ENCODE peak calls at places on chromosomes 5 and 9, in eight cellular contexts. C is HCT116, E is ovary, D is gastrocnemius medialis, X is NB4, I is body of pancreas, Y is lower leg skin, O is A549. L is an unnamed sample.

GRCh38 chr5:159972538-159973362 is 36.2 kb upstream of the TTC1 start:
- DNase-seq in C (no peak), E (no peak), D (no peak), X (no peak), I (no peak), Y (peak; percentile 80), O (no peak), L (no peak)

GRCh38 chr9:83617299-83617698 is 5.6 kb upstream of the IDNK start:
- DNase-seq in C (no peak), E (no peak), D (no peak), X (no peak), I (no peak), Y (no peak), O (no peak), L (no peak)

GRCh38 chr5:33641722-33642505 is 201.1 kb downstream of the TARS1 start:
- DNase-seq in C (no peak), E (no peak), D (no peak), X (peak; percentile 4), I (no peak), Y (no peak), O (no peak), L (no peak)

GRCh38 chr9:18185196-18185595 is 288.8 kb upstream of the ADAMTSL1 start:
- DNase-seq in C (no peak), E (no peak), D (no peak), X (no peak), I (no peak), Y (no peak), O (no peak), L (no peak)

GRCh38 chr5:138461343-138462125 is 3.7 kb upstream of the EGR1 start:
- DNase-seq in C (no peak), E (no peak), D (no peak), X (no peak), I (peak; percentile 18), Y (no peak), O (peak; percentile 45), L (no peak)

GRCh38 chr9:124218438-124219289 is 39.1 kb upstream of the NEK6 start:
- DNase-seq in C (peak; percentile 36), E (no peak), D (peak; percentile 28), X (peak; percentile 95), I (peak; percentile 80), Y (peak; percentile 92), O (peak; percentile 39), L (no peak)

GRCh38 chr5:176676361-176676824 is 29.1 kb downstream of the TSPAN17 start:
- DNase-seq in C (peak; percentile 32), E (no peak), D (peak; percentile 11), X (peak; percentile 99), I (peak; percentile 14), Y (no peak), O (peak; percentile 54), L (no peak)

GRCh38 chr5:138647261-138647788 is 72.1 kb upstream of the HSPA9 start:
- DNase-seq in C (no peak), E (no peak), D (no peak), X (no peak), I (no peak), Y (no peak), O (no peak), L (no peak)

GRCh38 chr9:99000480-99001395 is 57.0 kb downstream of the COL15A1 start:
- DNase-seq in C (peak; percentile 34), E (no peak), D (no peak), X (peak; percentile 84), I (peak; percentile 67), Y (no peak), O (peak; percentile 70), L (no peak)

GRCh38 chr5:54760182-54760935 is 225.0 kb downstream of the ESM1 start:
- DNase-seq in C (no peak), E (no peak), D (no peak), X (no peak), I (no peak), Y (no peak), O (no peak), L (no peak)

GRCh38 chr5:58135571-58136335 is 324.1 kb downstream of the PLK2 start:
- DNase-seq in C (no peak), E (no peak), D (no peak), X (no peak), I (no peak), Y (no peak), O (no peak), L (no peak)

GRCh38 chr9:134258828-134259546 is 67.3 kb upstream of the RXRA start:
- DNase-seq in C (no peak), E (no peak), D (no peak), X (no peak), I (peak; percentile 55), Y (no peak), O (no peak), L (no peak)

GRCh38 chr9:126773004-126773607 is 31.7 kb upstream of the ZBTB43 start:
- DNase-seq in C (no peak), E (no peak), D (no peak), X (peak; percentile 42), I (no peak), Y (peak; percentile 53), O (peak; percentile 56), L (no peak)

GRCh38 chr9:109060235-109060634 is 46.9 kb upstream of the CTNNAL1 start:
- DNase-seq in C (no peak), E (no peak), D (no peak), X (no peak), I (no peak), Y (no peak), O (no peak), L (no peak)

GRCh38 chr5:3594514-3595101 is 1.0 kb upstream of the IRX1 start:
- DNase-seq in C (no peak), E (no peak), D (no peak), X (no peak), I (no peak), Y (no peak), O (peak; percentile 1), L (no peak)

GRCh38 chr5:179801304-179802206 is 5.1 kb downstream of the MGAT4B start:
- DNase-seq in C (no peak), E (peak; percentile 73), D (no peak), X (peak; percentile 64), I (peak; percentile 84), Y (peak; percentile 92), O (peak; percentile 80), L (peak; percentile 75)

DNA sequence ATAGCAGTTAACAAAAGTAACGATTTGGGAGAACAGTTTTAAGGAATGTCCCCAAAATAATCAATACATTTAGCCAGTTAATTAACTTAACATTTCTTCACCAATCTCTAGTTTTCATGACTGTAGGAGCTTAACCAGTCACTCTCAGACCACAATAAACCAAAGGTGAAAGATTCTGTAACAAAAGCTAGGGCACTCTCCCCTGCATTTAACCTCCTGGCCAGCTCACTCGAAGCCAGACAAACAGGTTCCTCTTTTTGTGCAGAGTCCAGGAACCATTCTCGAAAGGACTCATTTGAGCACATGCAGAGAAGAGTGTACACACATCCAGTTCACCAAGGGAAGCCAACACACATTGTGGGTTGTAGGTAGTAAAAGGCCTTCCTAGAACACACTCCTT is 6.5 kb downstream of the IL7R start:
- DNase-seq in C (no peak), E (no peak), D (no peak), X (peak; percentile 30), I (no peak), Y (no peak), O (no peak), L (no peak)
- H3K4me3 ChIP-seq in C (no peak overlapping the region), E (no peak overlapping the region), D (no peak overlapping the region), X (no peak overlapping the region), I (no peak overlapping the region), Y (no peak overlapping the region), O (no peak overlapping the region), L (no peak overlapping the region)

DNA sequence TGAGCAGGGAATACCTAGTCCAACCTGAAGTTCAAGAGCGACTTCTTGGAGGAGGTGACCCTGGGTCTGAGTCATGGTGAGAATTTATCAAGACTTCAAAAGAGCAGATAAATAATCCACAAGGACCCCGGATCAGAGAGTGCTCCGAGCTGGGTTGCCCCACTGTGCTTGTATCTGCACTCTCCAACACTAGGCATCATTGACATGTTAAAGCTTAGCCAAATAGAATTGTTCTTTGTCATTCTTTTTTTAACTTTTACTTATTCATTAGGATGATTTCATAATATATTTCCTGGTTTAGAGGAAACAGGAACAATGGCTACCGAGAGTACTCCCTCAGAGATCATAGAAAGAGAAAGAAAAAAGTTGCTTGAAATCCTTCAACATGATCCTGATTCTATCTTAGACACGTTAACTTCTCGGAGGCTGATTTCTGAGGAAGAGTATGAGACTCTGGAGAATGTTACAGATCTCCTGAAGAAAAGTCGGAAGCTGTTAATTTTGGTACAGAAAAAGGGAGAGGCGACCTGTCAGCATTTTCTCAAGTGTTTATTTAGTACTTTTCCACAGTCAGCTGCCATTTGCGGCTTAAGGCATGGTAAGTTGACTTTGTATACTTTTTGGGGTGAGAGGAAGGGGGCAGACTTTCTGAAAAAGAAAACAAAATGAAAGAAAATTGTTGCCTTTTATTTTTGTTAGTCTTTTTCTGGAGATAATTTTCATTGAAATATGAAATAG is at the start of gene CARD6:
- DNase-seq in C (no peak), E (no peak), D (no peak), X (peak; percentile 73), I (peak; percentile 23), Y (no peak), O (peak; percentile 62), L (no peak)
- TF ChIP-seq POLR2A in C (no peak), E (no peak), D (no peak), X (no peak), I (no peak), Y (no peak), O (no peak), L (no peak)

GRCh38 chr9:131583342-131583645 is 38.0 kb downstream of the PRRT1B start:
- DNase-seq in C (no peak), E (no peak), D (no peak), X (no peak), I (no peak), Y (no peak), O (no peak), L (no peak)

GRCh38 chr9:131585375-131585774 is 40.1 kb downstream of the PRRT1B start:
- DNase-seq in C (no peak), E (no peak), D (no peak), X (peak; percentile 94), I (peak; percentile 50), Y (no peak), O (no peak), L (peak; percentile 14)

GRCh38 chr9:131582466-131583341 is 37.4 kb downstream of the PRRT1B start:
- DNase-seq in C (no peak), E (no peak), D (no peak), X (no peak), I (no peak), Y (no peak), O (no peak), L (no peak)

GRCh38 chr9:131583836-131584555 is 38.7 kb downstream of the PRRT1B start:
- DNase-seq in C (no peak), E (no peak), D (no peak), X (no peak), I (no peak), Y (no peak), O (no peak), L (no peak)

GRCh38 chr9:131584858-131585257 is 39.5 kb downstream of the PRRT1B start:
- DNase-seq in C (no peak), E (no peak), D (no peak), X (peak; percentile 75), I (no peak), Y (no peak), O (no peak), L (no peak)
- H3K4me3 ChIP-seq in C (no peak overlapping the region), E (no peak overlapping the region), D (no peak overlapping the region), X (no peak overlapping the region), I (no peak overlapping the region), Y (no peak overlapping the region), O (no peak overlapping the region), L (no peak overlapping the region)

DNA sequence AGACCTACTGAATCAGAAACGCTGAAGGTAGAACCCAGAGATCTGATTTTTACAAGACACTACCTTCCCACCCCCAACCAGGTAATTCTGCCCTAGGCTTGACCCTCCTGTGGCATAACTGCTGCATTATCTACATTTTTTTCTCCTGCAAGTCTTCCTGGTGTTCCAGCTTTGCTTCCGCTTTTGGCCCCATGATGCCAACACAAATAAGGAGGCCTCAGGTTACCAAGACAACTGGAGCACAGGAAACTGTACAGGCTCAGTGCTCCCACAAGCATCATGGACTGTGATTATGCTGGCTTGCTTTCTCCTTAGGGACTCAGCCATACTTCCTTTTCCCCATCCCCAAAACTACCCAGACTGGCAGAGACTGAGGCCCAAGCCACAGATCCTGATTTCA is 6.6 kb upstream of the MSMP start:
- DNase-seq in C (no peak), E (no peak), D (no peak), X (no peak), I (peak; percentile 68), Y (no peak), O (peak; percentile 32), L (no peak)
- TF ChIP-seq POLR2A in C (no peak), E (no peak), D (no peak), X (no peak), I (peak; percentile 13), Y (no peak), O (no peak), L (no peak)

L was measured in uterus.